ENCODE peak calls at places on chromosome 5, in eight cellular contexts. I is fibroblast of the aortic adventitia; F is right lobe of liver; P is transverse colon; J is CD8-positive, alpha-beta T cell; Y is WERI-Rb-1; K is choroid plexus epithelial cell; Z is HFF-Myc. W is an unnamed sample.

GRCh38 chr5:147893820-147894219 is 12.5 kb downstream of the C5orf46 start:
- DNase-seq in I (peak), F (no peak), P (no peak), J (no peak), Y (no peak), K (no peak), Z (no peak), W (no peak)

GRCh38 chr5:130324953-130325671 is 420.8 kb downstream of the CHSY3 start:
- DNase-seq in I (peak), F (no peak), P (no peak), J (no peak), Y (no peak), K (peak), Z (no peak), W (no peak)

GRCh38 chr5:79612667-79613190 is 488 bp downstream of the TENT2 start:
- DNase-seq in I (no peak), F (no peak), P (no peak), J (no peak), Y (no peak), K (no peak), Z (no peak), W (no peak)

GRCh38 chr5:53418844-53419243 is 61.6 kb upstream of the FST start:
- DNase-seq in I (peak), F (no peak), P (no peak), J (no peak), Y (no peak), K (peak), Z (peak), W (peak)

GRCh38 chr5:149240354-149240998 is 31.2 kb upstream of the AFAP1L1 start:
- DNase-seq in I (no peak), F (no peak), P (peak), J (peak), Y (no peak), K (no peak), Z (no peak), W (no peak)

GRCh38 chr5:143051244-143052058 is 281.3 kb downstream of the ARHGAP26 start:
- DNase-seq in I (peak), F (no peak), P (no peak), J (no peak), Y (no peak), K (peak), Z (peak), W (peak)

GRCh38 chr5:138724470-138725146 is 28.6 kb upstream of the CTNNA1 start:
- DNase-seq in I (peak), F (no peak), P (no peak), J (no peak), Y (no peak), K (no peak), Z (no peak), W (no peak)

GRCh38 chr5:57895766-57896165 is 413.2 kb upstream of the ACTBL2 start:
- DNase-seq in I (peak), F (no peak), P (no peak), J (no peak), Y (no peak), K (peak), Z (no peak), W (peak)

GRCh38 chr5:14153932-14154646 is 10.9 kb downstream of the TRIO start:
- DNase-seq in I (peak), F (no peak), P (peak), J (no peak), Y (no peak), K (peak), Z (no peak), W (peak)

GRCh38 chr5:168793844-168794837 is 215.0 kb upstream of the PANK3 start:
- DNase-seq in I (peak), F (no peak), P (no peak), J (no peak), Y (no peak), K (peak), Z (no peak), W (peak)

GRCh38 chr5:91016954-91017690 is 366.0 kb downstream of the ARRDC3 start:
- DNase-seq in I (no peak), F (no peak), P (peak), J (no peak), Y (no peak), K (peak), Z (no peak), W (no peak)

GRCh38 chr5:53469946-53470687 is 10.3 kb upstream of the FST start:
- DNase-seq in I (peak), F (no peak), P (no peak), J (no peak), Y (no peak), K (peak), Z (peak), W (no peak)

GRCh38 chr5:2432070-2432920 is 319.2 kb downstream of the IRX2 start:
- DNase-seq in I (no peak), F (no peak), P (no peak), J (no peak), Y (no peak), K (no peak), Z (no peak), W (no peak)

GRCh38 chr5:145681686-145682085 is 153.5 kb downstream of the PRELID2 start:
- DNase-seq in I (peak), F (no peak), P (peak), J (no peak), Y (peak), K (peak), Z (peak), W (peak)

GRCh38 chr5:82820958-82821880 is 256.0 kb downstream of the TMEM167A start:
- DNase-seq in I (no peak), F (no peak), P (no peak), J (no peak), Y (no peak), K (no peak), Z (no peak), W (no peak)

GRCh38 chr5:179832039-179832745 is 11.5 kb downstream of the SQSTM1 start:
- DNase-seq in I (no peak), F (no peak), P (no peak), J (no peak), Y (no peak), K (peak), Z (no peak), W (no peak)

GRCh38 chr5:54229041-54229780 is 81.2 kb downstream of the ARL15 start:
- DNase-seq in I (peak), F (peak), P (peak), J (peak), Y (peak), K (peak), Z (no peak), W (no peak)

GRCh38 chr5:14286574-14287399 is 143.6 kb downstream of the TRIO start:
- DNase-seq in I (peak), F (no peak), P (no peak), J (no peak), Y (no peak), K (no peak), Z (no peak), W (no peak)

GRCh38 chr5:133685402-133686018 is 73.2 kb upstream of the FSTL4 start:
- DNase-seq in I (no peak), F (no peak), P (no peak), J (no peak), Y (no peak), K (no peak), Z (no peak), W (no peak)

GRCh38 chr5:77210091-77211012 is at the start of gene PDE8B:
- DNase-seq in I (no peak), F (peak), P (no peak), J (no peak), Y (no peak), K (no peak), Z (no peak), W (no peak)

GRCh38 chr5:7420506-7421280 is 24.8 kb downstream of the ADCY2 start:
- DNase-seq in I (no peak), F (no peak), P (no peak), J (no peak), Y (no peak), K (no peak), Z (no peak), W (no peak)

GRCh38 chr5:95857185-95857945 is 34.8 kb upstream of the GLRX start:
- DNase-seq in I (peak), F (peak), P (peak), J (no peak), Y (no peak), K (peak), Z (peak), W (no peak)

GRCh38 chr5:103561670-103562069 is 919 bp downstream of the NUDT12 start:
- DNase-seq in I (no peak), F (no peak), P (no peak), J (no peak), Y (no peak), K (peak), Z (no peak), W (no peak)

GRCh38 chr5:59709833-59710232 is 183.7 kb downstream of the PDE4D start:
- DNase-seq in I (peak), F (no peak), P (peak), J (no peak), Y (peak), K (peak), Z (peak), W (peak)

GRCh38 chr5:128349044-128349629 is 188.9 kb downstream of the FBN2 start:
- DNase-seq in I (no peak), F (no peak), P (peak), J (no peak), Y (no peak), K (peak), Z (peak), W (no peak)

GRCh38 chr5:114412509-114413171 is 50.8 kb downstream of the KCNN2 start:
- DNase-seq in I (peak), F (no peak), P (no peak), J (no peak), Y (no peak), K (peak), Z (peak), W (peak)

GRCh38 chr5:148186248-148187003 is 16.4 kb upstream of the SPINK6 start:
- DNase-seq in I (peak), F (no peak), P (no peak), J (no peak), Y (no peak), K (peak), Z (no peak), W (peak)

GRCh38 chr5:95962785-95963184 is 1.1 kb upstream of the ELL2 start:
- DNase-seq in I (no peak), F (no peak), P (no peak), J (no peak), Y (peak), K (peak), Z (no peak), W (no peak)

GRCh38 chr5:172505403-172505759 is 51.1 kb upstream of the SH3PXD2B start:
- DNase-seq in I (no peak), F (no peak), P (peak), J (no peak), Y (peak), K (no peak), Z (no peak), W (no peak)

GRCh38 chr5:122880749-122881148 is 35.3 kb downstream of the SNX24 start:
- DNase-seq in I (peak), F (no peak), P (no peak), J (no peak), Y (no peak), K (no peak), Z (no peak), W (no peak)

GRCh38 chr5:66122379-66123034 is 21.6 kb upstream of the SREK1 start:
- DNase-seq in I (peak), F (no peak), P (no peak), J (no peak), Y (no peak), K (no peak), Z (no peak), W (no peak)

GRCh38 chr5:124309241-124309977 is 437.0 kb downstream of the ZNF608 start:
- DNase-seq in I (no peak), F (no peak), P (no peak), J (no peak), Y (no peak), K (no peak), Z (no peak), W (no peak)
- H3K4me3 ChIP-seq in I (no peak), F (no peak), P (no peak), J (no peak), Y (no peak), K (no peak), Z (no peak), W (no peak)

DNA sequence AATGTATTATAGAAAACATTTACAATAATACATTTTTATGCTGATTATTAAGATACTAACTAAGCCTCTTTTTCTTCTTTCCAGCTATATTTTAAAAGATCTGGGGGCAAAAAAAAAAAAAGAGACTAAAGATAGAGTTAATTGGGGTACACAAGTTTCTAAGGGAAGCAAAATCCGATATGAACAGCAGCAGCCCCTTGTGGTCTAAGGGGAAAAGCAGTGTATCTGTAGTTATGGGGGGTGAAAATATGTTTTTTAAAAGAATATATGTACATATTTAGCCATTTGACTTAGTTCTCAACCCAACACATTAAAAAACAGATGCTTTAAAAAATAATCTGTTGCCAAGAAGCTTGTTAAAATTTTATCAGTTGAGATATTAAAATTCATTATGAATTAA is 134.3 kb upstream of the POU5F2 start:
- DNase-seq in I (no peak), F (no peak), P (no peak), J (no peak), Y (no peak), K (peak), Z (no peak), W (no peak)
- TF ChIP-seq CTCF in I (peak), F (no peak), P (no peak), J (no peak), Y (no peak), K (peak), Z (no peak), W (peak)

DNA sequence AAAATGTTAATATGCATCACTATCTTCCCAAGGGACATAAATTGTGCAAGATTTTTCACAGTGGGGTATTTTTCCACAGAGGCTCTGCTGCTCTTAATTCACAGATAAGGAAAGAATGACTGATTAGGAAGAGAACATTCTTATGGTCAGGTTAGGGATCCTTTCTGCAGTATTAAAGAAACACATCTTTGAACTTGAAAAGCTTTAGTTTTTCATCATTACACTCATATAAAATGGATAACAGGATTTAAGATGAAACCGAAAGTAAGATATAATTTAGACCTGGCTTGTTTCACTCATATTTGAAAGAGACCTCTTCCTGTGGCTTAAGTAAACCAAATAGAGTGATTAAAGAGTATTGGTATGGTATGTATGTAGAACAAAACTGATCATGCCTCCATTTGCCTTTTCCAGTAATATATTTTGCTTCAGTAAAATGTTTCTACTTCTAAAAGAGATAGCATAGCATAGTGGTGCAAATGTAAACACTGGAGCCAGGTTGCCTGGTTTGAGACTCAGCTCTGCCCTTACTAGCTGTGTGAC is 160.0 kb downstream of the PRR16 start:
- DNase-seq in I (peak), F (no peak), P (no peak), J (no peak), Y (no peak), K (peak), Z (no peak), W (no peak)
- H3K4me3 ChIP-seq in I (peak), F (no peak), P (no peak), J (no peak), Y (no peak), K (peak), Z (no peak), W (no peak)

DNA sequence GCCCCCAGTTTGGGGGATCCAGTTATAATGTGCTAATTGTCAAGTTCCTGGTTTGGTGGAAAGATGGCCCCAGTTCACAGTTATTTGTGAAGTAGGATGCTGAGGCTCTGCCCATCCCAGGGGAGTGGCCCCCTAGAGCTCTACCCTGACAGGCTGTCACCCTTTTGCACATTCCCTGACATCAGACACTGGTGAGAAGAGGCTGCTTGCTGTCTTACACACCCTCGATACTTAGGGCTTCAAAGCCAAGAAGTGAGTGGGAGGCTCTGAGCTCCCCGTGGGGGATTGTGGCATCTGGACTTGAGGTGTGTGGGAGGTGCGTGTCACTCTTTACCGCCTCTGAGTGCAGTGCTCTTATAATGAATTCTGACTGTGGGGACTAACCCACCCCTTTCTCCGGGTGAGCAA is 168.5 kb downstream of the DOCK2 start:
- DNase-seq in I (peak), F (no peak), P (no peak), J (no peak), Y (no peak), K (peak), Z (no peak), W (no peak)
- TF ChIP-seq CTCF in I (no peak), F (no peak), P (no peak), J (no peak), Y (no peak), K (no peak), Z (no peak), W (no peak)

GRCh38 chr5:73215525-73215890 is 42.5 kb downstream of the TMEM174 start:
- DNase-seq in I (peak), F (no peak), P (no peak), J (no peak), Y (no peak), K (no peak), Z (no peak), W (no peak)

GRCh38 chr5:73218552-73219171 is 45.7 kb downstream of the TMEM174 start:
- DNase-seq in I (peak), F (no peak), P (no peak), J (no peak), Y (no peak), K (peak), Z (no peak), W (no peak)

GRCh38 chr5:73215891-73216610 is 43.1 kb downstream of the TMEM174 start:
- DNase-seq in I (peak), F (peak), P (peak), J (peak), Y (peak), K (peak), Z (peak), W (no peak)

GRCh38 chr5:73214921-73215490 is 42.0 kb downstream of the TMEM174 start:
- DNase-seq in I (no peak), F (no peak), P (no peak), J (no peak), Y (no peak), K (no peak), Z (no peak), W (no peak)

GRCh38 chr5:73213566-73213998 is 40.6 kb downstream of the TMEM174 start:
- DNase-seq in I (peak), F (no peak), P (no peak), J (no peak), Y (no peak), K (peak), Z (peak), W (peak)
- H3K4me3 ChIP-seq in I (no peak), F (no peak), P (no peak), J (no peak), Y (no peak), K (no peak), Z (no peak), W (no peak)

DNA sequence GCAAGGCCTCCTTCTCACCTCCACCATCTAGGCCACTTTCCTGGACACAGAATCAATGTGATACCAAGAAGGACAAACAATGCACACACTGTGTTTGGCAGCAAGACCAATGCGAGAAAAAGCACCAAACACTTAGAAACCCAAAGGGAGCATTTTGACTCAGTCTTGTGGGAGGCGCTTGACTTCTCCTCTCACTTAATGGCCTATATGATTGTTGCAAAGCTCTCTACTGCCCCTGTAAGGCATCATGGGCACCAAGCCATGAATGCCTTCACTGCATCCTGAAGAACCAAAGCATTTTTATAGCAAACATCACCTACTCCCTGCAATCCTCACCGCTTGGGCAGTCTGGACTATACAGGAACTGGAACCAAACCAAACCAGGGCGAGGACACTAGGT is 57.5 kb downstream of the CDH6 start:
- DNase-seq in I (no peak), F (no peak), P (no peak), J (no peak), Y (no peak), K (no peak), Z (no peak), W (no peak)
- TF ChIP-seq CTCF in I (no peak), F (no peak), P (no peak), J (no peak), Y (no peak), K (no peak), Z (no peak), W (no peak)

DNA sequence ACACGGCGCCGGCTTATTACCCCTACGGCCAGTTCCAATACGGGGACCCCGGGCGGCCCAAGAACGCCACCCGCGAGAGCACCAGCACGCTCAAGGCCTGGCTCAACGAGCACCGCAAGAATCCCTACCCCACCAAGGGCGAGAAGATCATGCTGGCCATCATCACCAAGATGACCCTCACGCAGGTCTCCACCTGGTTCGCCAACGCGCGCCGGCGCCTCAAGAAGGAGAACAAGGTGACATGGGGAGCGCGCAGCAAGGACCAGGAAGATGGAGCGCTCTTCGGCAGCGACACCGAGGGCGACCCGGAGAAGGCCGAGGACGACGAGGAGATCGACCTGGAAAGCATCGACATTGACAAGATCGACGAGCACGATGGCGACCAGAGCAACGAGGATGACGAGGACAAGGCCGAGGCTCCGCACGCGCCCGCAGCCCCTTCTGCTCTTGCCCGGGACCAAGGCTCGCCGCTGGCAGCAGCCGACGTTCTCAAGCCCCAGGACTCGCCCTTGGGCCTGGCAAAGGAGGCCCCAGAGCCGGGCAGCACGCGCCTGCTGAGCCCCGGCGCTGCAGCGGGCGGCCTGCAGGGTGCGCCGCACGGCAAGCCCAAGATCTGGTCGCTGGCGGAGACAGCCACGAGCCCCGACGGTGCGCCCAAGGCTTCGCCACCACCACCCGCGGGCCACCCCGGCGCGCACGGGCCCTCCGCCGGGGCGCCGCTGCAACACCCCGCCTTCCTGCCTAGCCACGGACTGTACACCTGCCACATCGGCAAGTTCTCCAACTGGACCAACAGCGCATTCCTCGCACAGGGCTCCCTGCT is 3.9 kb downstream of the IRX1 start:
- DNase-seq in I (no peak), F (no peak), P (no peak), J (no peak), Y (no peak), K (no peak), Z (no peak), W (no peak)
- H3K4me3 ChIP-seq in I (no peak), F (no peak), P (no peak), J (no peak), Y (no peak), K (no peak), Z (no peak), W (no peak)